ENCODE peak calls at places on chromosome 13, in five cellular contexts. T, K, W, Q and E are unnamed samples.

GRCh38 chr13:90197722-90198121 is 1149.8 kb upstream of the MIR17HG start:
- DNase-seq in T (no peak), K (no peak), W (no peak), Q (no peak), E (peak; percentile 55)

GRCh38 chr13:79973533-79973963 is 367.4 kb downstream of the SPRY2 start:
- DNase-seq in T (no peak), K (peak; percentile 57), W (no peak), Q (peak; percentile 22), E (no peak)

GRCh38 chr13:51026016-51026415 is 85.1 kb downstream of the C13orf42 start:
- DNase-seq in T (no peak), K (no peak), W (no peak), Q (no peak), E (no peak)

GRCh38 chr13:44243198-44243852 is 130.3 kb upstream of the SERP2 start:
- DNase-seq in T (peak; percentile 75), K (no peak), W (peak; percentile 18), Q (no peak), E (peak; percentile 59)

GRCh38 chr13:75455962-75456361 is 26.0 kb downstream of the TBC1D4 start:
- DNase-seq in T (no peak), K (no peak), W (no peak), Q (no peak), E (no peak)

GRCh38 chr13:51019026-51019425 is 92.0 kb downstream of the C13orf42 start:
- DNase-seq in T (no peak), K (no peak), W (no peak), Q (no peak), E (no peak)

GRCh38 chr13:91017031-91017668 is 330.3 kb upstream of the MIR17HG start:
- DNase-seq in T (peak; percentile 52), K (no peak), W (no peak), Q (no peak), E (peak; percentile 78)

GRCh38 chr13:20148501-20149183 is 12.2 kb downstream of the GJA3 start:
- DNase-seq in T (peak; percentile 9), K (no peak), W (no peak), Q (no peak), E (no peak)

GRCh38 chr13:77055158-77055557 is 28.2 kb upstream of the FBXL3 start:
- DNase-seq in T (no peak), K (no peak), W (no peak), Q (no peak), E (no peak)

GRCh38 chr13:87128006-87128405 is 543.2 kb upstream of the SLITRK5 start:
- DNase-seq in T (no peak), K (no peak), W (no peak), Q (no peak), E (no peak)

GRCh38 chr13:47420568-47420967 is 523.7 kb upstream of the HTR2A start:
- DNase-seq in T (no peak), K (no peak), W (no peak), Q (no peak), E (peak; percentile 72)

GRCh38 chr13:45674908-45675307 is 27.2 kb upstream of the CBY2 start:
- DNase-seq in T (no peak), K (no peak), W (no peak), Q (no peak), E (peak; percentile 86)

GRCh38 chr13:21998279-21998678 is 327.4 kb downstream of the FGF9 start:
- DNase-seq in T (no peak), K (no peak), W (no peak), Q (no peak), E (no peak)

GRCh38 chr13:76004411-76004810 is 368.3 kb downstream of the LMO7 start:
- DNase-seq in T (no peak), K (no peak), W (no peak), Q (no peak), E (no peak)

GRCh38 chr13:46641274-46642081 is 88.5 kb downstream of the LRCH1 start:
- DNase-seq in T (no peak), K (no peak), W (no peak), Q (peak; percentile 35), E (no peak)

GRCh38 chr13:45441633-45442032 is 23.1 kb upstream of the COG3 start:
- DNase-seq in T (no peak), K (no peak), W (no peak), Q (no peak), E (peak; percentile 54)

DNA sequence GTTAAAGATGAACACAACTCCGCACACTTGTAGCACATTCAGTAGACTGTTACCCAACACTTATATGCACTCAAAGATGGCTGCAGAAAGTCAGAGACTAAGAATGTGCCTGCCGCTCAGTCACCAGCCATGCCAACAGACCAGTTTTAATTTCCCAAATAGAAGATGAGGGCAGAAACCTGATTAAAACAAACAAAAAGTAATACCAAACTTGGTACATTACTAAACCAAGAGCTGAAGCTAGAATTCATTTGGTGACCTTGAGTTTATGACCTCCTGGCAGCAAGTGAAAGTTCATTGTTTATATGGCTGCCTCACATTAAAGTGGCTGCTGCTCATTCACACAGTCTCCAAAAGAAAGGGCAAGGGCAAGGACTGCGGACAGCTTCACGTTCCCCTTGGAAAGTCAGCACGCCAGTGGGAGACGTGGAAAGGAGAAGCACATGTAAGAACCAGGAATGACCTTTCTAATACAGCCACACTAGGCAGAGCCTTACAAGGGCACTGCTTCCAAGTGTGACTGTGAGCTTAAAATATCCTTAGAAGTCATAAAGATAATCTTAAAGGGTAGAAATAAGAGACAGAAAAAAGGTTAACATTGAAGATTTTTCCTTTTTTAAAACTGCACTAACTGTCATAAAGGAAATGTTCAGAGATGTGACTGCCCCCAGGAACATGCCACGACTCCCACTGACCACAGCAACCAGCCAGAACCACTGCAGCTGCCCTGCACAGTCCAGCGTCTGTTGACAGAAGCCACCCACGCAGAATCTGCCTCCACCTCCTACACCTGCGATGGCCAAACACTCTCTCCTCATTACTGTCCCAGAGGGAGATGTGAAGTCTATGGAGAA is 73.5 kb downstream of the STK24 start:
- DNase-seq in T (no peak), K (no peak), W (no peak), Q (no peak), E (no peak)
- H3K4me1 ChIP-seq in T (peaks cover 12% of the 10 kb centered on the region), K (peaks cover 50% of the 10 kb centered on the region), W (peaks cover 24% of the 10 kb centered on the region), Q (peaks cover 64% of the 10 kb centered on the region), E (peaks cover 14% of the 10 kb centered on the region)

GRCh38 chr13:109785141-109785891 is 1.1 kb downstream of the IRS2 start:
- DNase-seq in T (peak; percentile 59), K (peak; percentile 77), W (peak; percentile 41), Q (peak; percentile 55), E (peak; percentile 33)
- H3K4me1 ChIP-seq in T (peaks cover 4% of the 10 kb centered on the region), K (peaks cover 12% of the 10 kb centered on the region), W (peaks cover 18% of the 10 kb centered on the region), Q (peaks cover 27% of the 10 kb centered on the region), E (peaks cover 6% of the 10 kb centered on the region)

DNA sequence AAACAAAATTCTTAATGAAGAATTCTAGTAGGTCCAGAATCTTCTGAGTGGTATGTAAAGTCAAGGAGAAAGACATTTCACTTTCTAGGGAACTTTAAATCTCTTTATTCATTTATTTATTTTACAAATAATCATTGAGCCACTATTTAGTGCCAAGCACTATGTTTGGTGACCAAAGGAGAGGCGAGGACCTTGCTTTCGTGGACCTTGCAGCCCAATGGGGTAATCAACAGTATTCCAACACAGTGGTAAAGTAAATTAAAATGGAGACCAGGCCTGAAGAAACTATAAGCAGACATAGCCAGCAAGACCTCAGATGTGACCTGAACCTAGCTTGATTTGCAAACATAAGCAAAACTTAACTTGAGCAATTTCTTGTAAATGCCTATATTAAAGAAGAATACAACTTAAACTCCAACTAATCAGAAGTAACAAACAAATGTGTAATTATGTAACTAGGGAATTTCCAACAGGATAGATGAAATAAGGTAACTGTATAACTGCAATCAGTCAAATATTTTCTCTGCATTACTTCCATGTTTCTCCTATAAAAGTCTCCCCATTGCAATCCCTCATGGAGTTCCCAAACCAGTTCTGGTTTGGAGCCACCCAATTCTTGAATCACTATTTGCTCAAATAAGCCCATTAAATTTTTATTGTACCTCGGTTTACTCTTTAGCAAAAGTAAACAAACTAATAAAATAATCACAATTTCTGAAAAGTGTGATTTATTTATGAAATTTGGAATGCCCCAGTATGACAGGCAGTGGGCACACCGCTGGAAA is 67.6 kb downstream of the MBNL2 start:
- DNase-seq in T (no peak), K (no peak), W (no peak), Q (no peak), E (peak; percentile 76)
- H3K4me1 ChIP-seq in T (no peaks in the 10 kb centered on the region), K (peaks cover 4% of the 10 kb centered on the region), W (no peaks in the 10 kb centered on the region), Q (peaks cover 14% of the 10 kb centered on the region), E (peaks cover 36% of the 10 kb centered on the region)

GRCh38 chr13:98513837-98514236 is 63.1 kb downstream of the STK24 start:
- DNase-seq in T (no peak), K (no peak), W (no peak), Q (no peak), E (no peak)
- H3K4me1 ChIP-seq in T (peaks cover 18% of the 10 kb centered on the region), K (peaks cover 19% of the 10 kb centered on the region), W (peaks cover 28% of the 10 kb centered on the region), Q (peaks cover 12% of the 10 kb centered on the region), E (peaks cover 30% of the 10 kb centered on the region)

GRCh38 chr13:40558656-40559055 is 107.8 kb downstream of the FOXO1 start:
- DNase-seq in T (no peak), K (no peak), W (no peak), Q (no peak), E (no peak)

GRCh38 chr13:40562975-40563349 is 103.5 kb downstream of the FOXO1 start:
- DNase-seq in T (no peak), K (no peak), W (no peak), Q (no peak), E (no peak)

GRCh38 chr13:40563350-40564125 is 102.9 kb downstream of the FOXO1 start:
- DNase-seq in T (no peak), K (no peak), W (no peak), Q (no peak), E (no peak)

GRCh38 chr13:40564342-40564997 is 102.0 kb downstream of the FOXO1 start:
- DNase-seq in T (no peak), K (no peak), W (no peak), Q (no peak), E (no peak)

DNA sequence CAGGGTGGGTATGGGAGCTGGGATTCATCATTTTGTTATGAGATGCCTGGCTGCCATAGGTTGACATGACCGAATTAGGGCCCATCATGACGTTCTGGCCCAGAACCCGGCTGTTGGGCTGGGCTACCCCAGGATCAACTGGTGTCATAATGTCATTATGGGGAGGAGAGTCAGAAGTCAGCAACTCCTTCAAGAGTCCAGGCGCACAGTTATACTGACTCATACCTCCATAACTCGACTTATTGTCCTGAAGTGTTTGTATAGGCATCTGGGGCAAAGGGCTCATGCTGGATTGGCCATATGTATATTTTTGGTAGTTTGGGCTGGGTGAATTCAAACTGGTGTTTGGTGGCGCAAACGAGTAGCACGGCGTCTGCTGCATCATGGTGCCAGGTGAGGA is 106.5 kb downstream of the FOXO1 start:
- DNase-seq in T (no peak), K (no peak), W (no peak), Q (no peak), E (no peak)
- H3K4me1 ChIP-seq in T (peaks cover 35% of the 10 kb centered on the region), K (peaks cover 29% of the 10 kb centered on the region), W (peaks cover 67% of the 10 kb centered on the region), Q (peaks cover 62% of the 10 kb centered on the region), E (no peaks in the 10 kb centered on the region)

GRCh38 chr13:114118086-114118762 is 14.2 kb downstream of the RASA3 start:
- DNase-seq in T (no peak), K (peak; percentile 19), W (no peak), Q (no peak), E (no peak)

GRCh38 chr13:114118763-114119123 is 13.7 kb downstream of the RASA3 start:
- DNase-seq in T (peak; percentile 71), K (no peak), W (no peak), Q (no peak), E (peak; percentile 18)

GRCh38 chr13:114116734-114117133 is 15.7 kb downstream of the RASA3 start:
- DNase-seq in T (peak; percentile 3), K (no peak), W (no peak), Q (no peak), E (no peak)

GRCh38 chr13:114120486-114121430 is 11.7 kb downstream of the RASA3 start:
- DNase-seq in T (no peak), K (no peak), W (no peak), Q (no peak), E (no peak)

GRCh38 chr13:114119196-114119595 is 13.2 kb downstream of the RASA3 start:
- DNase-seq in T (no peak), K (no peak), W (no peak), Q (no peak), E (peak; percentile 68)
- H3K4me1 ChIP-seq in T (peaks cover 33% of the 10 kb centered on the region), K (peaks cover 11% of the 10 kb centered on the region), W (peaks cover 82% of the 10 kb centered on the region), Q (peaks cover 23% of the 10 kb centered on the region), E (peaks cover 30% of the 10 kb centered on the region)

GRCh38 chr13:100545684-100546061 is 42.9 kb downstream of the GGACT start:
- DNase-seq in T (no peak), K (no peak), W (no peak), Q (no peak), E (no peak)
- H3K4me1 ChIP-seq in T (no peaks in the 10 kb centered on the region), K (no peaks in the 10 kb centered on the region), W (no peaks in the 10 kb centered on the region), Q (no peaks in the 10 kb centered on the region), E (no peaks in the 10 kb centered on the region)